ENCODE peak calls at places on chromosomes 2 and 18, in five cellular contexts. H, G, B, D and P are unnamed samples.

GRCh38 chr18:66219817-66220216 is 384.1 kb downstream of the CDH19 start:
- DNase-seq in H (no peak), G (no peak), B (no peak), D (no peak), P (no peak)

GRCh38 chr2:173048530-173048900 is 27.1 kb upstream of the MAP3K20 start:
- DNase-seq in H (no peak), G (no peak), B (no peak), D (no peak), P (no peak)

GRCh38 chr2:236167297-236168109 is 683 bp downstream of the GBX2 start:
- DNase-seq in H (peak; percentile 69), G (peak; percentile 50), B (peak; percentile 64), D (no peak), P (peak; percentile 83)

GRCh38 chr2:64770137-64770780 is 116.5 kb upstream of the SERTAD2 start:
- DNase-seq in H (peak; percentile 60), G (no peak), B (no peak), D (no peak), P (no peak)

GRCh38 chr2:97731274-97732050 is 18.1 kb downstream of the ZAP70 start:
- DNase-seq in H (no peak), G (no peak), B (no peak), D (no peak), P (no peak)

GRCh38 chr2:236866542-236867340 is 218.9 kb upstream of the COPS8 start:
- DNase-seq in H (no peak), G (no peak), B (no peak), D (no peak), P (peak; percentile 25)

GRCh38 chr2:10469955-10470568 is 21.9 kb upstream of the ODC1 start:
- DNase-seq in H (no peak), G (no peak), B (no peak), D (no peak), P (peak; percentile 45)

GRCh38 chr18:44957025-44957424 is 276.3 kb downstream of the SETBP1 start:
- DNase-seq in H (no peak), G (no peak), B (no peak), D (no peak), P (no peak)

GRCh38 chr2:172373076-172373475 is 54.3 kb upstream of the ITGA6 start:
- DNase-seq in H (no peak), G (no peak), B (no peak), D (no peak), P (no peak)